ENCODE peak calls at places on chromosome X, in ten cellular contexts. One of them, this sample, is unnamed.
A peak's percentile ranks its signal among the peaks of the same experiment; 100 is the strongest.

GRCh38 chrX:100098660-100099375 is 311.3 kb downstream of the PCDH19 start:
- DNase-seq in AG10803: peak; percentile 66
- DNase-seq in RWPE2: no peak
- DNase-seq in dorsolateral prefrontal cortex: no peak
- DNase-seq in osteoblast: peak; percentile 15
- DNase-seq in heart right ventricle: no peak
- DNase-seq in tibial nerve: no peak
- DNase-seq in foreskin fibroblast: peak; percentile 0
- DNase-seq in body of pancreas: no peak
- DNase-seq in lower leg skin: no peak
- DNase-seq in this sample: no peak

GRCh38 chrX:75303795-75304194 is 29.9 kb downstream of the UPRT start:
- DNase-seq in heart right ventricle: no peak
- DNase-seq in tibial nerve: no peak
- DNase-seq in body of pancreas: no peak
- DNase-seq in lower leg skin: no peak
- DNase-seq in dorsolateral prefrontal cortex: no peak
- DNase-seq in osteoblast: no peak
- DNase-seq in foreskin fibroblast: no peak
- DNase-seq in RWPE2: no peak
- DNase-seq in AG10803: peak; percentile 75
- DNase-seq in this sample: no peak

GRCh38 chrX:39002466-39002865 is 201.2 kb downstream of the MID1IP1 start:
- DNase-seq in RWPE2: no peak
- DNase-seq in dorsolateral prefrontal cortex: no peak
- DNase-seq in tibial nerve: no peak
- DNase-seq in foreskin fibroblast: no peak
- DNase-seq in body of pancreas: no peak
- DNase-seq in heart right ventricle: no peak
- DNase-seq in lower leg skin: no peak
- DNase-seq in AG10803: peak; percentile 53
- DNase-seq in osteoblast: no peak
- DNase-seq in this sample: peak; percentile 16

GRCh38 chrX:153317996-153318722 is 3.4 kb downstream of the PNMA6F start:
- DNase-seq in foreskin fibroblast: no peak
- DNase-seq in heart right ventricle: no peak
- DNase-seq in lower leg skin: no peak
- DNase-seq in dorsolateral prefrontal cortex: no peak
- DNase-seq in tibial nerve: no peak
- DNase-seq in osteoblast: peak; percentile 62
- DNase-seq in RWPE2: no peak
- DNase-seq in body of pancreas: no peak
- DNase-seq in AG10803: no peak
- DNase-seq in this sample: no peak

GRCh38 chrX:111467896-111468295 is 43.5 kb upstream of the SERTM2 start:
- DNase-seq in dorsolateral prefrontal cortex: peak; percentile 53
- DNase-seq in lower leg skin: peak; percentile 13
- DNase-seq in tibial nerve: no peak
- DNase-seq in osteoblast: no peak
- DNase-seq in foreskin fibroblast: no peak
- DNase-seq in heart right ventricle: peak; percentile 8
- DNase-seq in AG10803: no peak
- DNase-seq in RWPE2: no peak
- DNase-seq in body of pancreas: peak; percentile 11
- DNase-seq in this sample: no peak

GRCh38 chrX:136865270-136866168 is 15.0 kb downstream of the RBMX start:
- DNase-seq in AG10803: no peak
- DNase-seq in tibial nerve: no peak
- DNase-seq in heart right ventricle: no peak
- DNase-seq in foreskin fibroblast: no peak
- DNase-seq in osteoblast: no peak
- DNase-seq in RWPE2: no peak
- DNase-seq in body of pancreas: no peak
- DNase-seq in dorsolateral prefrontal cortex: no peak
- DNase-seq in lower leg skin: no peak
- DNase-seq in this sample: no peak

GRCh38 chrX:38654302-38654701 is 93.0 kb downstream of the TSPAN7 start:
- DNase-seq in AG10803: peak; percentile 14
- DNase-seq in RWPE2: no peak
- DNase-seq in heart right ventricle: no peak
- DNase-seq in body of pancreas: peak; percentile 44
- DNase-seq in foreskin fibroblast: no peak
- DNase-seq in dorsolateral prefrontal cortex: no peak
- DNase-seq in osteoblast: no peak
- DNase-seq in tibial nerve: peak; percentile 14
- DNase-seq in lower leg skin: no peak
- DNase-seq in this sample: no peak

GRCh38 chrX:3159995-3160715 is 118.9 kb downstream of the ARSF start:
- DNase-seq in AG10803: no peak
- DNase-seq in foreskin fibroblast: no peak
- DNase-seq in tibial nerve: no peak
- DNase-seq in RWPE2: no peak
- DNase-seq in body of pancreas: no peak
- DNase-seq in dorsolateral prefrontal cortex: no peak
- DNase-seq in osteoblast: no peak
- DNase-seq in lower leg skin: no peak
- DNase-seq in heart right ventricle: no peak
- DNase-seq in this sample: no peak

GRCh38 chrX:129957241-129958099 is 25.0 kb upstream of the BCORL1 start:
- DNase-seq in heart right ventricle: peak; percentile 67
- DNase-seq in dorsolateral prefrontal cortex: no peak
- DNase-seq in RWPE2: no peak
- DNase-seq in tibial nerve: peak; percentile 32
- DNase-seq in osteoblast: peak; percentile 91
- DNase-seq in lower leg skin: no peak
- DNase-seq in body of pancreas: peak; percentile 72
- DNase-seq in AG10803: peak; percentile 38
- DNase-seq in foreskin fibroblast: no peak
- DNase-seq in this sample: no peak

GRCh38 chrX:46979340-46979739 is 67.1 kb downstream of the JADE3 start:
- DNase-seq in body of pancreas: no peak
- DNase-seq in lower leg skin: no peak
- DNase-seq in RWPE2: no peak
- DNase-seq in AG10803: peak; percentile 62
- DNase-seq in osteoblast: peak; percentile 85
- DNase-seq in foreskin fibroblast: peak; percentile 40
- DNase-seq in dorsolateral prefrontal cortex: no peak
- DNase-seq in heart right ventricle: no peak
- DNase-seq in tibial nerve: no peak
- DNase-seq in this sample: no peak

GRCh38 chrX:19769467-19769866 is 117.9 kb downstream of the SH3KBP1 start:
- DNase-seq in osteoblast: no peak
- DNase-seq in tibial nerve: no peak
- DNase-seq in heart right ventricle: no peak
- DNase-seq in lower leg skin: no peak
- DNase-seq in body of pancreas: no peak
- DNase-seq in RWPE2: no peak
- DNase-seq in dorsolateral prefrontal cortex: no peak
- DNase-seq in AG10803: no peak
- DNase-seq in foreskin fibroblast: no peak
- DNase-seq in this sample: no peak

GRCh38 chrX:71532078-71532752 is 689 bp upstream of the OGT start:
- DNase-seq in lower leg skin: no peak
- DNase-seq in heart right ventricle: no peak
- DNase-seq in osteoblast: no peak
- DNase-seq in tibial nerve: peak; percentile 5
- DNase-seq in AG10803: peak; percentile 48
- DNase-seq in RWPE2: no peak
- DNase-seq in body of pancreas: peak; percentile 27
- DNase-seq in dorsolateral prefrontal cortex: no peak
- DNase-seq in foreskin fibroblast: peak; percentile 49
- DNase-seq in this sample: no peak

GRCh38 chrX:68238568-68238967 is 194.7 kb downstream of the OPHN1 start:
- DNase-seq in heart right ventricle: no peak
- DNase-seq in osteoblast: no peak
- DNase-seq in tibial nerve: no peak
- DNase-seq in lower leg skin: no peak
- DNase-seq in dorsolateral prefrontal cortex: no peak
- DNase-seq in AG10803: peak; percentile 0
- DNase-seq in foreskin fibroblast: no peak
- DNase-seq in body of pancreas: no peak
- DNase-seq in RWPE2: no peak
- DNase-seq in this sample: no peak

GRCh38 chrX:17052210-17052609 is 105.8 kb downstream of the REPS2 start:
- DNase-seq in tibial nerve: no peak
- DNase-seq in RWPE2: no peak
- DNase-seq in AG10803: peak; percentile 35
- DNase-seq in lower leg skin: no peak
- DNase-seq in osteoblast: no peak
- DNase-seq in dorsolateral prefrontal cortex: no peak
- DNase-seq in heart right ventricle: no peak
- DNase-seq in body of pancreas: no peak
- DNase-seq in foreskin fibroblast: no peak
- DNase-seq in this sample: no peak

GRCh38 chrX:154738013-154738738 is 12.7 kb downstream of the GAB3 start:
- DNase-seq in tibial nerve: no peak
- DNase-seq in AG10803: peak; percentile 79
- DNase-seq in heart right ventricle: peak; percentile 43
- DNase-seq in osteoblast: no peak
- DNase-seq in RWPE2: no peak
- DNase-seq in lower leg skin: no peak
- DNase-seq in dorsolateral prefrontal cortex: no peak
- DNase-seq in body of pancreas: peak; percentile 40
- DNase-seq in foreskin fibroblast: peak; percentile 73
- DNase-seq in this sample: no peak

DNA sequence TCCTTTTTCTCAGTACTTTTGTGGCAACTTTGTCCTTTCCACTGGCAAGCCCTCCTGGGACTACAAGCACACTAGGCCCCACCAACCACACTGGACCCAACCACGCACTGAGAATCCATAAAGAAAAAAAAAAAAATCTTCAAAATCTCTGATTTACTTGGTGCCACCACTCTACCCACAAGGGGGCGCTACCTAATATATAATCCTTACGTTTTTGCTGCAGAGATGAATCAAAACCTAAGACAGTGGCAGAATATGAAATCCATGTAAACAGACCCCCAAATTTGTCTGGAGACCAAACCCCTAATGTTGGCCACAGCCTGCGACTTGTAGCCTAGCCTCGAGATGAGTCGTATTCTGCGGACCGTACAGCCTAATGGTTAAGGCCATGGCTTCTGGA is 63.5 kb upstream of the ARHGAP36 start:
- DNase-seq in AG10803: peak; percentile 0
- DNase-seq in foreskin fibroblast: no peak
- DNase-seq in RWPE2: no peak
- DNase-seq in dorsolateral prefrontal cortex: no peak
- DNase-seq in heart right ventricle: no peak
- DNase-seq in lower leg skin: no peak
- DNase-seq in body of pancreas: peak; percentile 17
- DNase-seq in osteoblast: no peak
- DNase-seq in tibial nerve: peak; percentile 4
- DNase-seq in this sample: no peak
- TF ChIP-seq CTCF in AG10803: peak; percentile 38
- TF ChIP-seq CTCF in foreskin fibroblast: peak; percentile 31
- TF ChIP-seq CTCF in RWPE2: peak; percentile 28
- TF ChIP-seq CTCF in dorsolateral prefrontal cortex: no peak
- TF ChIP-seq CTCF in heart right ventricle: peak; percentile 50
- TF ChIP-seq CTCF in lower leg skin: no peak
- TF ChIP-seq CTCF in body of pancreas: peak; percentile 38
- TF ChIP-seq CTCF in osteoblast: peak; percentile 70
- TF ChIP-seq CTCF in tibial nerve: peak; percentile 17
- TF ChIP-seq CTCF in this sample: peak; percentile 57

DNA sequence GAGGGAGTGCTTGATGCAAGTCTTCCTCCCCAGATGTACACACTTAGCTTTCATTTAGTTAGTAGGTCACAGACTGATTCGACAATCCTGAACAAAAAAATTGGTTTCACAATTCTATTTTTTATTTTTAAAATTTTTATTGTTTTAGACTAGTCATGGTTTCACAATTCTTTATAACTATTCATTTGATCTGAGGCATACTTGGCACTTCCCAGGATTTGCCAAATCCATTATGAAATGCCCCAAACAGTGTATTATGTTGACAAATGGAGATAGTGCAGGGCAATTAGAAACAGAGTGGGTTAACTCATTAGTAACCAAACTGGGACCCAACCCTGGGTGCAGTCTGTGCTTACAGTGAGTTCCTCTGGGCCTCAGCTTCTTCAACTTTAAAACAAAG is 676 bp upstream of the GPR82 start:
- DNase-seq in tibial nerve: no peak
- DNase-seq in dorsolateral prefrontal cortex: no peak
- DNase-seq in body of pancreas: no peak
- DNase-seq in foreskin fibroblast: peak; percentile 16
- DNase-seq in osteoblast: no peak
- DNase-seq in lower leg skin: no peak
- DNase-seq in AG10803: peak; percentile 51
- DNase-seq in RWPE2: no peak
- DNase-seq in heart right ventricle: no peak
- DNase-seq in this sample: no peak
- H3K4me3 ChIP-seq in tibial nerve: no peak overlapping the region
- H3K4me3 ChIP-seq in dorsolateral prefrontal cortex: no peak overlapping the region
- H3K4me3 ChIP-seq in body of pancreas: no peak overlapping the region
- H3K4me3 ChIP-seq in foreskin fibroblast: no peak overlapping the region
- H3K4me3 ChIP-seq in osteoblast: no peak overlapping the region
- H3K4me3 ChIP-seq in lower leg skin: no peak overlapping the region
- H3K4me3 ChIP-seq in AG10803: no peak overlapping the region
- H3K4me3 ChIP-seq in RWPE2: no peak overlapping the region
- H3K4me3 ChIP-seq in heart right ventricle: no peak overlapping the region
- H3K4me3 ChIP-seq in this sample: no peak overlapping the region

GRCh38 chrX:15059488-15059887 is 186.3 kb downstream of the MOSPD2 start:
- DNase-seq in dorsolateral prefrontal cortex: no peak
- DNase-seq in AG10803: peak; percentile 3
- DNase-seq in osteoblast: no peak
- DNase-seq in tibial nerve: no peak
- DNase-seq in RWPE2: no peak
- DNase-seq in heart right ventricle: no peak
- DNase-seq in lower leg skin: no peak
- DNase-seq in body of pancreas: no peak
- DNase-seq in foreskin fibroblast: no peak
- DNase-seq in this sample: no peak
- TF ChIP-seq CTCF in dorsolateral prefrontal cortex: no peak
- TF ChIP-seq CTCF in AG10803: peak; percentile 44
- TF ChIP-seq CTCF in osteoblast: peak; percentile 29
- TF ChIP-seq CTCF in tibial nerve: no peak
- TF ChIP-seq CTCF in RWPE2: no peak
- TF ChIP-seq CTCF in heart right ventricle: no peak
- TF ChIP-seq CTCF in lower leg skin: no peak
- TF ChIP-seq CTCF in body of pancreas: no peak
- TF ChIP-seq CTCF in foreskin fibroblast: peak; percentile 33
- TF ChIP-seq CTCF in this sample: peak; percentile 9

DNA sequence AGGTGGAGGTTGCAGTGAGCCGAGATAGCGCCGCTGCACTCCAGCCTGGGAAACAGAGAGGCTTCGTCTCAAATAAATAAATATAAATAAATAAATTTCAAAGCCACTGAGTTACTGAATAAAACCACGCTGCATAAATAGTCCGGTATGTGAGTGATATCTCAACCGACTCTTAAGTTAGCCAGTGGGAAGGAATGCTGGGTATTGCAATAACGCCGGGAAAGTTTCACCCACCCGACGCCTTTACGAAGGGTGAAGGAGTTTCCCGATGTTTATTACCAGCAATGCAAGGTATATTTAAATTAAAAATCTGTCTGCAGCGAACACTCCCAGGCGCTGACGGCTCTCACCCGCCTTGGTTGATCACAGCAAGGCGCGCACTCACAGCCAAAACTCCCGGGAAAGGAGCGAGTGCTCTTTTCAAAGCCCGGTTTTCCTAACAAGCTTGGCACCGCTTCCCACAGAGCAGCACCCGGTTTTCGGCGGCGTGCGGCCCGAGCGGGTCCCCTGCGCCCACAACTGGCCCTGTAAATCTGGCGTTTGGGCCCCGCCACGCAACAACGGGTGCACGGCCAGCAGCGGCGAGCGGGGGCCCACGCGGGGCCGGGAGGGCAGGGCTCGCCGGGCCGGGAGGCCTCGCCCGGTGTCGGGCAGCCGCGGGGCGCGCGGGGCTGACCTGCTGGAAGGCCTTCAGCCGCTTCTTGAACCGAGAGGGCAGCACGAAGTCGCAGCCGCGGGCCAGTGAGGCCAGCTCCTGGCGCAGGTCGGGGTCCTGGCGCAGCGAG is 13.7 kb downstream of the PPP2R3B start:
- DNase-seq in dorsolateral prefrontal cortex: no peak
- DNase-seq in body of pancreas: no peak
- DNase-seq in AG10803: peak; percentile 52
- DNase-seq in RWPE2: no peak
- DNase-seq in heart right ventricle: no peak
- DNase-seq in tibial nerve: no peak
- DNase-seq in foreskin fibroblast: peak; percentile 15
- DNase-seq in osteoblast: peak; percentile 90
- DNase-seq in lower leg skin: no peak
- DNase-seq in this sample: no peak
- H3K4me3 ChIP-seq in dorsolateral prefrontal cortex: peak overlapping the region; percentile 41
- H3K4me3 ChIP-seq in body of pancreas: no peak overlapping the region
- H3K4me3 ChIP-seq in AG10803: peak overlapping the region; percentile 54
- H3K4me3 ChIP-seq in RWPE2: peak overlapping the region; percentile 28
- H3K4me3 ChIP-seq in heart right ventricle: peak overlapping the region; percentile 62
- H3K4me3 ChIP-seq in tibial nerve: peak overlapping the region; percentile 22
- H3K4me3 ChIP-seq in foreskin fibroblast: peak overlapping the region; percentile 51
- H3K4me3 ChIP-seq in osteoblast: peak overlapping the region; percentile 50
- H3K4me3 ChIP-seq in lower leg skin: peak overlapping the region; percentile 28
- H3K4me3 ChIP-seq in this sample: peak overlapping the region; percentile 52